ENCODE peak calls at places on chromosome 12, in ten cellular contexts. B, F, X, M, I, C, N, Z, R and V are unnamed samples.

GRCh38 chr12:94247256-94247655 is 98.9 kb downstream of the PLXNC1 start:
- DNase-seq in B (no peak), F (no peak), X (no peak), M (no peak), I (peak; percentile 69), C (no peak), N (no peak), Z (no peak), R (no peak), V (peak; percentile 69)

GRCh38 chr12:54821676-54822075 is 32.6 kb upstream of the MUCL1 start:
- DNase-seq in B (no peak), F (no peak), X (no peak), M (no peak), I (no peak), C (no peak), N (no peak), Z (no peak), R (no peak), V (no peak)

GRCh38 chr12:68762691-68763090 is 16.7 kb downstream of the SLC35E3 start:
- DNase-seq in B (no peak), F (no peak), X (no peak), M (no peak), I (no peak), C (no peak), N (no peak), Z (no peak), R (no peak), V (no peak)

GRCh38 chr12:128914908-128915563 is 61.8 kb downstream of the GLT1D1 start:
- DNase-seq in B (no peak), F (no peak), X (no peak), M (no peak), I (no peak), C (no peak), N (no peak), Z (peak; percentile 47), R (no peak), V (no peak)

GRCh38 chr12:44716681-44717080 is 159.4 kb downstream of the NELL2 start:
- DNase-seq in B (no peak), F (no peak), X (no peak), M (no peak), I (no peak), C (no peak), N (no peak), Z (no peak), R (no peak), V (no peak)

GRCh38 chr12:54159549-54159948 is 29.2 kb downstream of the SMUG1 start:
- DNase-seq in B (no peak), F (no peak), X (no peak), M (no peak), I (no peak), C (no peak), N (no peak), Z (no peak), R (no peak), V (no peak)

GRCh38 chr12:132445884-132446471 is 44.0 kb upstream of the FBRSL1 start:
- DNase-seq in B (no peak), F (no peak), X (peak; percentile 54), M (peak; percentile 86), I (peak; percentile 45), C (peak; percentile 90), N (peak; percentile 81), Z (no peak), R (peak; percentile 65), V (peak; percentile 68)

GRCh38 chr12:15928870-15929571 is 17.9 kb downstream of the DERA start:
- DNase-seq in B (no peak), F (no peak), X (peak; percentile 67), M (no peak), I (no peak), C (no peak), N (no peak), Z (peak; percentile 62), R (no peak), V (no peak)

GRCh38 chr12:105928436-105928835 is 210.3 kb downstream of the NUAK1 start:
- DNase-seq in B (no peak), F (no peak), X (peak; percentile 64), M (peak; percentile 41), I (no peak), C (no peak), N (no peak), Z (no peak), R (no peak), V (no peak)

GRCh38 chr12:105931762-105932587 is 206.8 kb downstream of the NUAK1 start:
- DNase-seq in B (no peak), F (no peak), X (no peak), M (no peak), I (no peak), C (no peak), N (no peak), Z (no peak), R (no peak), V (no peak)

GRCh38 chr12:105927553-105927952 is 211.2 kb downstream of the NUAK1 start:
- DNase-seq in B (no peak), F (no peak), X (no peak), M (no peak), I (no peak), C (no peak), N (no peak), Z (no peak), R (no peak), V (no peak)

GRCh38 chr12:105931104-105931503 is 207.7 kb downstream of the NUAK1 start:
- DNase-seq in B (no peak), F (no peak), X (no peak), M (no peak), I (no peak), C (no peak), N (no peak), Z (no peak), R (no peak), V (peak; percentile 42)

DNA sequence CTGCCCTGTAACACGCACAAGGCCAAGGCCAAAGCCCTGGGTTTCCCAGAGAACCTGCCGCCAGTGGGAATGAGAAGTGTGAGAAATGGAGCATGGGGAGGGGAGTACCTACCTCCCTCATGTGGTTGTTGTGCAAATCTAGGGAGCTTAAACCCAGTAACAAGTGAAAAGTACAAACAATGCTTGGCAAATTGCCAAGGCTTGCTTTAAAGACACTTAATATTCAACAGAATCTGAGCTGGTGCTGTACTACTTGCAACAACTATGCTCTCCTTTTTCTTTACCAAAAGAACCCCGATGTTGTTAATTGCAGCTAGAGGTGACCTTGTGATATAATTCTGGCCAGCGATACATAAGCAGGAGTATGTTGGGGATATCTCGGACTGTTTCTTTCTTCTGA is 208.1 kb downstream of the NUAK1 start:
- DNase-seq in B (no peak), F (no peak), X (no peak), M (no peak), I (no peak), C (no peak), N (no peak), Z (no peak), R (no peak), V (no peak)
- TF ChIP-seq CTCF in B (no peak), F (no peak), X (no peak), M (no peak), I (no peak), C (no peak), N (no peak), Z (no peak), R (no peak), V (no peak)

DNA sequence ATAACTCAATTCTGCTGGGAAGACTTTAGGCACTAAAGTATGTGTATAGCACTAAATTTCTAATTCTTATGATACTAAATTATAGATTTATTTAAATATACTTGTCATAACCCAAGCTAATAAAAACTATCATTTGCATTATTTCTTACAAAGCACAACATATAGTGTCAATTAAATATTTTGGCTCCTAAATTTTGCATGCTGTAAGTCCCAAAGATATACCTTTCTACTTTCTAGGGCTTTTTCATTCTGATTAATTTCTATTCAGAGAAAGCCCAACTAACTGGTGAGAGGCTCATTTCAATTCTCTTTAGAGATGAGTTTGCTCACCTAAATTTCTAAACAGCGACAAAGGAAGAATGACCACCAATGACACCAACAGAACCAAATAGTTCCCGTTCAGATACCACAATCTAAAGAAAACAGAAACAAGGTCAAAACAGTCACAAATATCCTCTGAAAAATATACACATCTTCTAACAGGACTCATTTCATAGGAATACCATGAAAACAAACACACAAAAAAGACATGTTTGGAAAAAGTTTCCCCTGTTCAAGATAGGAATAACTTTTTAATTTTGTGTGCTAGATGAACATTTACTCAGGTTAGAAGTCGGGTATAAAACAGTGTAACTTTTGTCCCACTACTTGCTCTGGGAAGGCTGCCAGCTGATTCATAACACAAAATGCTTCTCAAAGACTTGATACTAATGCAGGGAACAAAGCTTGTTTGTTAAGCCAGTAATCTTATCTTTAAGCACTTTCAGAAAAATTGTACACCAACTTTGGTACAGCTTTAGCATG is 7.6 kb downstream of the SLC38A2 start:
- DNase-seq in B (peak; percentile 67), F (no peak), X (peak; percentile 86), M (no peak), I (peak; percentile 83), C (no peak), N (no peak), Z (no peak), R (no peak), V (peak; percentile 87)
- H3K4me3 ChIP-seq in B (peak overlapping the region; percentile 99), F (peak overlapping the region; percentile 21), X (no peak overlapping the region), M (no peak overlapping the region), I (no peak overlapping the region), C (peak overlapping the region; percentile 90), N (peak overlapping the region; percentile 92), Z (no peak overlapping the region), R (peak overlapping the region; percentile 13), V (peak overlapping the region; percentile 36)

GRCh38 chr12:125262866-125263265 is 197.6 kb downstream of the AACS start:
- DNase-seq in B (no peak), F (no peak), X (no peak), M (no peak), I (no peak), C (no peak), N (no peak), Z (no peak), R (no peak), V (no peak)
- TF ChIP-seq CTCF in B (no peak), F (no peak), X (no peak), M (no peak), I (no peak), C (no peak), N (no peak), Z (no peak), R (no peak), V (no peak)

GRCh38 chr12:50981319-50982239 is 29.2 kb downstream of the HIGD1C start:
- DNase-seq in B (no peak), F (no peak), X (no peak), M (no peak), I (no peak), C (no peak), N (no peak), Z (no peak), R (no peak), V (no peak)

GRCh38 chr12:50984899-50985298 is 32.6 kb downstream of the HIGD1C start:
- DNase-seq in B (no peak), F (no peak), X (no peak), M (no peak), I (peak; percentile 29), C (no peak), N (no peak), Z (no peak), R (no peak), V (peak; percentile 28)

GRCh38 chr12:50985322-50985721 is 33.0 kb downstream of the HIGD1C start:
- DNase-seq in B (peak; percentile 67), F (no peak), X (no peak), M (no peak), I (peak; percentile 54), C (no peak), N (no peak), Z (peak; percentile 5), R (no peak), V (peak; percentile 75)

GRCh38 chr12:50979369-50980052 is 27.2 kb downstream of the HIGD1C start:
- DNase-seq in B (no peak), F (no peak), X (no peak), M (no peak), I (no peak), C (no peak), N (no peak), Z (no peak), R (no peak), V (no peak)

DNA sequence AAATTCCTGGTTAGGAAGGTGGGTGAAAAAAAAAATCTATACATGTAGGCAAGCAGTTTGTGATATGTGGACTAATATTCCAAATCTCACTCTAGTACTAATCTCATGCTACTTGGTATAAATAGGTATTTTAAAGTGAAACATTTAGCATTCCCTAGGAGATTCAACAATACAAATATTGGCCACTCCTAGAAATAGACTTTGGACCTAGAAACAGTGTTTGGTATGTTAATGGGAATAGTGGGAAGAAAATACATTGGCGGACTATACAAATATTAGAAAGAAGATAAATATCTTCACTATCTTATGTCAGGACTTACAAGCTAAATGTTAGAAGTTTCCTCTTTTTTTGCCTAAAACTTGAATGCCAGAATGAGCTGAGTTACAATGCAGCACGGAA is 28.2 kb downstream of the HIGD1C start:
- DNase-seq in B (no peak), F (no peak), X (no peak), M (no peak), I (no peak), C (no peak), N (no peak), Z (no peak), R (no peak), V (no peak)
- H3K4me3 ChIP-seq in B (no peak overlapping the region), F (no peak overlapping the region), X (no peak overlapping the region), M (no peak overlapping the region), I (no peak overlapping the region), C (no peak overlapping the region), N (no peak overlapping the region), Z (no peak overlapping the region), R (no peak overlapping the region), V (no peak overlapping the region)